ENCODE peak calls at places on chromosome 9, in ten cellular contexts. One of them, this sample, is unnamed.

GRCh38 chr9:115132648-115133047 is 14.7 kb upstream of the TNC start:
- DNase-seq in stomach: no peak
- DNase-seq in astrocyte: no peak
- DNase-seq in AG09309: no peak
- DNase-seq in heart left ventricle: peak; percentile 82
- DNase-seq in ovary: no peak
- DNase-seq in psoas muscle: no peak
- DNase-seq in fibroblast of pulmonary artery: peak; percentile 64
- DNase-seq in esophagus muscularis mucosa: no peak
- DNase-seq in cardiac fibroblast: peak; percentile 75
- DNase-seq in this sample: no peak

GRCh38 chr9:135358161-135358940 is 121.2 kb upstream of the PPP1R26 start:
- DNase-seq in psoas muscle: no peak
- DNase-seq in fibroblast of pulmonary artery: no peak
- DNase-seq in esophagus muscularis mucosa: no peak
- DNase-seq in astrocyte: no peak
- DNase-seq in heart left ventricle: no peak
- DNase-seq in cardiac fibroblast: no peak
- DNase-seq in AG09309: no peak
- DNase-seq in stomach: no peak
- DNase-seq in ovary: no peak
- DNase-seq in this sample: no peak

GRCh38 chr9:84331119-84331791 is 9.3 kb downstream of the SLC28A3 start:
- DNase-seq in AG09309: no peak
- DNase-seq in fibroblast of pulmonary artery: peak; percentile 39
- DNase-seq in psoas muscle: no peak
- DNase-seq in astrocyte: no peak
- DNase-seq in ovary: no peak
- DNase-seq in stomach: no peak
- DNase-seq in cardiac fibroblast: peak; percentile 50
- DNase-seq in esophagus muscularis mucosa: no peak
- DNase-seq in heart left ventricle: no peak
- DNase-seq in this sample: no peak

GRCh38 chr9:93893899-93894690 is 61.1 kb downstream of the BARX1 start:
- DNase-seq in ovary: peak; percentile 13
- DNase-seq in cardiac fibroblast: no peak
- DNase-seq in psoas muscle: no peak
- DNase-seq in fibroblast of pulmonary artery: no peak
- DNase-seq in AG09309: no peak
- DNase-seq in esophagus muscularis mucosa: no peak
- DNase-seq in heart left ventricle: no peak
- DNase-seq in astrocyte: no peak
- DNase-seq in stomach: peak; percentile 67
- DNase-seq in this sample: no peak

GRCh38 chr9:133990366-133991210 is 1.5 kb downstream of the VAV2 start:
- DNase-seq in heart left ventricle: peak; percentile 67
- DNase-seq in astrocyte: peak; percentile 78
- DNase-seq in AG09309: peak; percentile 34
- DNase-seq in psoas muscle: peak; percentile 71
- DNase-seq in ovary: no peak
- DNase-seq in cardiac fibroblast: peak; percentile 80
- DNase-seq in stomach: peak; percentile 62
- DNase-seq in fibroblast of pulmonary artery: peak; percentile 70
- DNase-seq in esophagus muscularis mucosa: no peak
- DNase-seq in this sample: no peak

GRCh38 chr9:73011346-73011745 is 58.5 kb upstream of the ALDH1A1 start:
- DNase-seq in stomach: no peak
- DNase-seq in AG09309: peak; percentile 61
- DNase-seq in psoas muscle: no peak
- DNase-seq in cardiac fibroblast: peak; percentile 81
- DNase-seq in ovary: no peak
- DNase-seq in astrocyte: peak; percentile 6
- DNase-seq in esophagus muscularis mucosa: no peak
- DNase-seq in heart left ventricle: no peak
- DNase-seq in fibroblast of pulmonary artery: peak; percentile 68
- DNase-seq in this sample: no peak

GRCh38 chr9:19583890-19584289 is 175.1 kb downstream of the ACER2 start:
- DNase-seq in stomach: no peak
- DNase-seq in ovary: no peak
- DNase-seq in AG09309: no peak
- DNase-seq in psoas muscle: no peak
- DNase-seq in cardiac fibroblast: no peak
- DNase-seq in astrocyte: no peak
- DNase-seq in heart left ventricle: no peak
- DNase-seq in fibroblast of pulmonary artery: no peak
- DNase-seq in esophagus muscularis mucosa: peak; percentile 8
- DNase-seq in this sample: no peak

GRCh38 chr9:120914953-120915352 is 11.6 kb downstream of the TRAF1 start:
- DNase-seq in fibroblast of pulmonary artery: no peak
- DNase-seq in astrocyte: no peak
- DNase-seq in cardiac fibroblast: peak; percentile 62
- DNase-seq in heart left ventricle: no peak
- DNase-seq in stomach: no peak
- DNase-seq in ovary: no peak
- DNase-seq in esophagus muscularis mucosa: no peak
- DNase-seq in AG09309: no peak
- DNase-seq in psoas muscle: no peak
- DNase-seq in this sample: no peak

GRCh38 chr9:16640649-16641048 is 229.8 kb downstream of the BNC2 start:
- DNase-seq in psoas muscle: peak; percentile 65
- DNase-seq in astrocyte: no peak
- DNase-seq in cardiac fibroblast: peak; percentile 30
- DNase-seq in ovary: no peak
- DNase-seq in fibroblast of pulmonary artery: peak; percentile 39
- DNase-seq in heart left ventricle: no peak
- DNase-seq in AG09309: no peak
- DNase-seq in stomach: no peak
- DNase-seq in esophagus muscularis mucosa: no peak
- DNase-seq in this sample: no peak

GRCh38 chr9:134028575-134029247 is 3.4 kb downstream of the BRD3OS start:
- DNase-seq in psoas muscle: no peak
- DNase-seq in astrocyte: no peak
- DNase-seq in heart left ventricle: no peak
- DNase-seq in esophagus muscularis mucosa: no peak
- DNase-seq in stomach: no peak
- DNase-seq in AG09309: no peak
- DNase-seq in fibroblast of pulmonary artery: no peak
- DNase-seq in cardiac fibroblast: no peak
- DNase-seq in ovary: no peak
- DNase-seq in this sample: no peak

GRCh38 chr9:70566743-70567142 is 152.3 kb upstream of the KLF9 start:
- DNase-seq in astrocyte: no peak
- DNase-seq in psoas muscle: no peak
- DNase-seq in ovary: no peak
- DNase-seq in cardiac fibroblast: no peak
- DNase-seq in stomach: no peak
- DNase-seq in fibroblast of pulmonary artery: no peak
- DNase-seq in heart left ventricle: no peak
- DNase-seq in AG09309: no peak
- DNase-seq in esophagus muscularis mucosa: no peak
- DNase-seq in this sample: no peak

GRCh38 chr9:21031091-21031817 is at the start of gene HACD4:
- DNase-seq in ovary: peak; percentile 76
- DNase-seq in astrocyte: peak; percentile 14
- DNase-seq in heart left ventricle: peak; percentile 49
- DNase-seq in esophagus muscularis mucosa: no peak
- DNase-seq in stomach: peak; percentile 63
- DNase-seq in psoas muscle: peak; percentile 74
- DNase-seq in cardiac fibroblast: peak; percentile 42
- DNase-seq in fibroblast of pulmonary artery: peak; percentile 38
- DNase-seq in AG09309: no peak
- DNase-seq in this sample: peak; percentile 57

GRCh38 chr9:133368249-133368881 is 7.5 kb downstream of the SURF4 start:
- DNase-seq in psoas muscle: no peak
- DNase-seq in esophagus muscularis mucosa: no peak
- DNase-seq in heart left ventricle: no peak
- DNase-seq in stomach: no peak
- DNase-seq in cardiac fibroblast: peak; percentile 25
- DNase-seq in ovary: no peak
- DNase-seq in AG09309: no peak
- DNase-seq in fibroblast of pulmonary artery: no peak
- DNase-seq in astrocyte: no peak
- DNase-seq in this sample: no peak

GRCh38 chr9:137052998-137053943 is 590 bp downstream of the ENTPD2 start:
- DNase-seq in ovary: no peak
- DNase-seq in psoas muscle: no peak
- DNase-seq in heart left ventricle: no peak
- DNase-seq in fibroblast of pulmonary artery: no peak
- DNase-seq in esophagus muscularis mucosa: no peak
- DNase-seq in stomach: no peak
- DNase-seq in astrocyte: no peak
- DNase-seq in cardiac fibroblast: no peak
- DNase-seq in AG09309: no peak
- DNase-seq in this sample: no peak
- H3K4me3 ChIP-seq in ovary: peak overlapping the region; percentile 13
- H3K4me3 ChIP-seq in psoas muscle: peak overlapping the region; percentile 51
- H3K4me3 ChIP-seq in heart left ventricle: peak overlapping the region; percentile 24
- H3K4me3 ChIP-seq in fibroblast of pulmonary artery: no peak overlapping the region
- H3K4me3 ChIP-seq in esophagus muscularis mucosa: peak overlapping the region; percentile 38
- H3K4me3 ChIP-seq in stomach: peak overlapping the region; percentile 49
- H3K4me3 ChIP-seq in astrocyte: no peak overlapping the region
- H3K4me3 ChIP-seq in cardiac fibroblast: no peak overlapping the region
- H3K4me3 ChIP-seq in AG09309: no peak overlapping the region
- H3K4me3 ChIP-seq in this sample: peak overlapping the region; percentile 39

DNA sequence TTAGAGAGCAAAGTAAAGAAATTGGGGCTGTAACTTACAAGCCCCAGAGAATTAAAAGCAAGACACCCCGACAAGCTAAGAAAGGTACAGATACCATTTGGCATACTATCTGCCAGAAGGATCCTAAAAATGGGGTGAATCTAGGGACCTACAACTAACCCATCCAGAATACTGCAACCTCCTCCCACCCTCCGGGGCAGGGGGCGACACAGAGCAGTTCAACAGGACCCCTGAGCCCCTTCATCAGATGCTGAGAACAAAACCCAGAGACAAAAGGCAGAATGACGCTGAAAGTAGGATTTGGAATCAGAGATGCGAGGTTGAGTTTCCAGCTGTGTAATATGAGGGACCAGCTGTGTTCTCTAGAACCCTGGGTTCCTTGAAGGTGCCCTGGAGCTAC is 71.2 kb downstream of the EPB41L4B start:
- DNase-seq in cardiac fibroblast: no peak
- DNase-seq in esophagus muscularis mucosa: no peak
- DNase-seq in ovary: no peak
- DNase-seq in psoas muscle: no peak
- DNase-seq in stomach: no peak
- DNase-seq in astrocyte: no peak
- DNase-seq in fibroblast of pulmonary artery: no peak
- DNase-seq in heart left ventricle: no peak
- DNase-seq in AG09309: no peak
- DNase-seq in this sample: no peak
- TF ChIP-seq CTCF in cardiac fibroblast: no peak
- TF ChIP-seq CTCF in esophagus muscularis mucosa: no peak
- TF ChIP-seq CTCF in ovary: no peak
- TF ChIP-seq CTCF in psoas muscle: no peak
- TF ChIP-seq CTCF in stomach: no peak
- TF ChIP-seq CTCF in astrocyte: no peak
- TF ChIP-seq CTCF in fibroblast of pulmonary artery: no peak
- TF ChIP-seq CTCF in heart left ventricle: no peak
- TF ChIP-seq CTCF in AG09309: no peak
- TF ChIP-seq CTCF in this sample: no peak

GRCh38 chr9:27005491-27005890 is at the start of gene LRRC19:
- DNase-seq in cardiac fibroblast: no peak
- DNase-seq in heart left ventricle: no peak
- DNase-seq in psoas muscle: no peak
- DNase-seq in astrocyte: no peak
- DNase-seq in fibroblast of pulmonary artery: no peak
- DNase-seq in AG09309: no peak
- DNase-seq in ovary: no peak
- DNase-seq in esophagus muscularis mucosa: no peak
- DNase-seq in stomach: no peak
- DNase-seq in this sample: no peak

GRCh38 chr9:27003406-27004147 is 1.9 kb downstream of the LRRC19 start:
- DNase-seq in fibroblast of pulmonary artery: no peak
- DNase-seq in astrocyte: no peak
- DNase-seq in ovary: no peak
- DNase-seq in heart left ventricle: no peak
- DNase-seq in cardiac fibroblast: no peak
- DNase-seq in psoas muscle: no peak
- DNase-seq in AG09309: no peak
- DNase-seq in stomach: no peak
- DNase-seq in esophagus muscularis mucosa: no peak
- DNase-seq in this sample: no peak
- H3K4me3 ChIP-seq in fibroblast of pulmonary artery: no peak overlapping the region
- H3K4me3 ChIP-seq in astrocyte: no peak overlapping the region
- H3K4me3 ChIP-seq in ovary: no peak overlapping the region
- H3K4me3 ChIP-seq in heart left ventricle: no peak overlapping the region
- H3K4me3 ChIP-seq in cardiac fibroblast: no peak overlapping the region
- H3K4me3 ChIP-seq in psoas muscle: no peak overlapping the region
- H3K4me3 ChIP-seq in AG09309: no peak overlapping the region
- H3K4me3 ChIP-seq in stomach: no peak overlapping the region
- H3K4me3 ChIP-seq in esophagus muscularis mucosa: no peak overlapping the region
- H3K4me3 ChIP-seq in this sample: no peak overlapping the region

GRCh38 chr9:1042466-1042865 is 7.7 kb upstream of the DMRT2 start:
- DNase-seq in heart left ventricle: no peak
- DNase-seq in cardiac fibroblast: no peak
- DNase-seq in AG09309: no peak
- DNase-seq in ovary: no peak
- DNase-seq in stomach: no peak
- DNase-seq in astrocyte: no peak
- DNase-seq in psoas muscle: peak; percentile 71
- DNase-seq in fibroblast of pulmonary artery: no peak
- DNase-seq in esophagus muscularis mucosa: peak; percentile 79
- DNase-seq in this sample: no peak
- TF ChIP-seq CTCF in heart left ventricle: peak; percentile 30
- TF ChIP-seq CTCF in cardiac fibroblast: no peak
- TF ChIP-seq CTCF in AG09309: no peak
- TF ChIP-seq CTCF in ovary: no peak
- TF ChIP-seq CTCF in stomach: no peak
- TF ChIP-seq CTCF in astrocyte: no peak
- TF ChIP-seq CTCF in psoas muscle: peak; percentile 31
- TF ChIP-seq CTCF in fibroblast of pulmonary artery: no peak
- TF ChIP-seq CTCF in esophagus muscularis mucosa: no peak
- TF ChIP-seq CTCF in this sample: peak; percentile 33

GRCh38 chr9:109887079-109887478 is 107.1 kb downstream of the PALM2AKAP2 start:
- DNase-seq in AG09309: no peak
- DNase-seq in stomach: no peak
- DNase-seq in cardiac fibroblast: peak; percentile 89
- DNase-seq in esophagus muscularis mucosa: no peak
- DNase-seq in astrocyte: peak; percentile 81
- DNase-seq in psoas muscle: no peak
- DNase-seq in fibroblast of pulmonary artery: peak; percentile 73
- DNase-seq in ovary: no peak
- DNase-seq in heart left ventricle: peak; percentile 54
- DNase-seq in this sample: no peak
- H3K4me3 ChIP-seq in AG09309: no peak overlapping the region
- H3K4me3 ChIP-seq in stomach: no peak overlapping the region
- H3K4me3 ChIP-seq in cardiac fibroblast: no peak overlapping the region
- H3K4me3 ChIP-seq in esophagus muscularis mucosa: no peak overlapping the region
- H3K4me3 ChIP-seq in astrocyte: no peak overlapping the region
- H3K4me3 ChIP-seq in psoas muscle: no peak overlapping the region
- H3K4me3 ChIP-seq in fibroblast of pulmonary artery: no peak overlapping the region
- H3K4me3 ChIP-seq in ovary: no peak overlapping the region
- H3K4me3 ChIP-seq in heart left ventricle: no peak overlapping the region
- H3K4me3 ChIP-seq in this sample: no peak overlapping the region

DNA sequence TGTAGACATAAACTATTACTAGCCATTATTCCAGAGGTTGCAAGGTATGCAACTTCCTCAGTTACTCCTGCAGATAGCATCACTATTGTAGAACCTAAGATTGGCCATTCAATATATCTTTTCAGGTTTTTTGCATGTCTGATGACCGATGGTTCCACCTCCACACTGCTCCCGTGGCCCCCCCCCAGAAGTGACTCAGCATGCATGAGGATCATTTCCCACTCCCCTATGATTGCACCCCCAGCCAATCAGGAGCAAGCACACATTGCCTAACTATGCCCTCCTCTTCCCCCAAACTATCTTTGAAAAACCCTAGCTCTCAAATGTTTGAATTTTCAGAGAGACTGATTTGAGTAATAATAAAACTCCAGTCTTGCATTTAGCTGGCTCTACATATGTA is 601.4 kb upstream of the TLE4 start:
- DNase-seq in esophagus muscularis mucosa: no peak
- DNase-seq in heart left ventricle: no peak
- DNase-seq in stomach: no peak
- DNase-seq in ovary: no peak
- DNase-seq in psoas muscle: no peak
- DNase-seq in fibroblast of pulmonary artery: no peak
- DNase-seq in AG09309: no peak
- DNase-seq in cardiac fibroblast: no peak
- DNase-seq in astrocyte: no peak
- DNase-seq in this sample: no peak
- TF ChIP-seq CTCF in esophagus muscularis mucosa: no peak
- TF ChIP-seq CTCF in heart left ventricle: no peak
- TF ChIP-seq CTCF in stomach: no peak
- TF ChIP-seq CTCF in ovary: no peak
- TF ChIP-seq CTCF in psoas muscle: no peak
- TF ChIP-seq CTCF in fibroblast of pulmonary artery: no peak
- TF ChIP-seq CTCF in AG09309: no peak
- TF ChIP-seq CTCF in cardiac fibroblast: no peak
- TF ChIP-seq CTCF in astrocyte: no peak
- TF ChIP-seq CTCF in this sample: no peak